ENCODE peak calls at places on chromosome 6, in ten cellular contexts. One of them, this sample, is unnamed.

GRCh38 chr6:146868671-146869209 is 270.0 kb downstream of the ADGB start:
- DNase-seq in fibroblast of mammary gland: no peak
- DNase-seq in activated CD4-positive, CD25-positive, alpha-beta regulatory T cell: no peak
- DNase-seq in NCI-H345: no peak
- DNase-seq in ELR: no peak
- DNase-seq in hypothalamus: no peak
- DNase-seq in cardiac muscle cell: no peak
- DNase-seq in B cell: no peak
- DNase-seq in activated T-helper 2 cell treated with anti-CD3 and anti-CD28 coated beads, Interferon-gamma antibody, Interleukin-2, Interleukin-4, amounts not matched to agents 10 μg/mL and 5 μg/mL and 100 μg/mL, durations not matched to agents 14 hours and 24 hours and 36 hours: no peak
- DNase-seq in stimulated activated CD4-positive, alpha-beta T cell treated with anti-CD3 and anti-CD28 coated beads, Interleukin-1b, Interleukin-23, amount 100 ng/mL, for 1 hour: no peak
- DNase-seq in this sample: no peak

GRCh38 chr6:79385333-79385732 is 150.9 kb upstream of the HMGN3 start:
- DNase-seq in NCI-H345: no peak
- DNase-seq in stimulated activated CD4-positive, alpha-beta T cell treated with anti-CD3 and anti-CD28 coated beads, Interleukin-1b, Interleukin-23, amount 100 ng/mL, for 1 hour: no peak
- DNase-seq in fibroblast of mammary gland: peak
- DNase-seq in hypothalamus: no peak
- DNase-seq in ELR: no peak
- DNase-seq in activated CD4-positive, CD25-positive, alpha-beta regulatory T cell: no peak
- DNase-seq in B cell: no peak
- DNase-seq in activated T-helper 2 cell treated with anti-CD3 and anti-CD28 coated beads, Interferon-gamma antibody, Interleukin-2, Interleukin-4, amounts not matched to agents 10 μg/mL and 5 μg/mL and 100 μg/mL, durations not matched to agents 14 hours and 24 hours and 36 hours: no peak
- DNase-seq in cardiac muscle cell: no peak
- DNase-seq in this sample: no peak

GRCh38 chr6:81214414-81215091 is 537.9 kb downstream of the TENT5A start:
- DNase-seq in hypothalamus: no peak
- DNase-seq in activated CD4-positive, CD25-positive, alpha-beta regulatory T cell: no peak
- DNase-seq in activated T-helper 2 cell treated with anti-CD3 and anti-CD28 coated beads, Interferon-gamma antibody, Interleukin-2, Interleukin-4, amounts not matched to agents 10 μg/mL and 5 μg/mL and 100 μg/mL, durations not matched to agents 14 hours and 24 hours and 36 hours: no peak
- DNase-seq in cardiac muscle cell: no peak
- DNase-seq in NCI-H345: no peak
- DNase-seq in fibroblast of mammary gland: no peak
- DNase-seq in B cell: no peak
- DNase-seq in stimulated activated CD4-positive, alpha-beta T cell treated with anti-CD3 and anti-CD28 coated beads, Interleukin-1b, Interleukin-23, amount 100 ng/mL, for 1 hour: no peak
- DNase-seq in ELR: no peak
- DNase-seq in this sample: no peak

GRCh38 chr6:36841756-36842155 is 2.5 kb upstream of the CPNE5 start:
- DNase-seq in NCI-H345: no peak
- DNase-seq in cardiac muscle cell: no peak
- DNase-seq in fibroblast of mammary gland: no peak
- DNase-seq in stimulated activated CD4-positive, alpha-beta T cell treated with anti-CD3 and anti-CD28 coated beads, Interleukin-1b, Interleukin-23, amount 100 ng/mL, for 1 hour: no peak
- DNase-seq in ELR: no peak
- DNase-seq in activated CD4-positive, CD25-positive, alpha-beta regulatory T cell: no peak
- DNase-seq in B cell: no peak
- DNase-seq in activated T-helper 2 cell treated with anti-CD3 and anti-CD28 coated beads, Interferon-gamma antibody, Interleukin-2, Interleukin-4, amounts not matched to agents 10 μg/mL and 5 μg/mL and 100 μg/mL, durations not matched to agents 14 hours and 24 hours and 36 hours: no peak
- DNase-seq in hypothalamus: no peak
- DNase-seq in this sample: no peak

GRCh38 chr6:116047173-116047933 is 13.3 kb downstream of the FRK start:
- DNase-seq in B cell: peak
- DNase-seq in NCI-H345: no peak
- DNase-seq in fibroblast of mammary gland: peak
- DNase-seq in stimulated activated CD4-positive, alpha-beta T cell treated with anti-CD3 and anti-CD28 coated beads, Interleukin-1b, Interleukin-23, amount 100 ng/mL, for 1 hour: no peak
- DNase-seq in ELR: peak
- DNase-seq in cardiac muscle cell: no peak
- DNase-seq in activated CD4-positive, CD25-positive, alpha-beta regulatory T cell: no peak
- DNase-seq in hypothalamus: no peak
- DNase-seq in activated T-helper 2 cell treated with anti-CD3 and anti-CD28 coated beads, Interferon-gamma antibody, Interleukin-2, Interleukin-4, amounts not matched to agents 10 μg/mL and 5 μg/mL and 100 μg/mL, durations not matched to agents 14 hours and 24 hours and 36 hours: no peak
- DNase-seq in this sample: no peak

GRCh38 chr6:19822134-19822533 is 15.0 kb upstream of the ID4 start:
- DNase-seq in activated T-helper 2 cell treated with anti-CD3 and anti-CD28 coated beads, Interferon-gamma antibody, Interleukin-2, Interleukin-4, amounts not matched to agents 10 μg/mL and 5 μg/mL and 100 μg/mL, durations not matched to agents 14 hours and 24 hours and 36 hours: no peak
- DNase-seq in cardiac muscle cell: peak
- DNase-seq in activated CD4-positive, CD25-positive, alpha-beta regulatory T cell: no peak
- DNase-seq in fibroblast of mammary gland: no peak
- DNase-seq in hypothalamus: no peak
- DNase-seq in B cell: no peak
- DNase-seq in ELR: no peak
- DNase-seq in stimulated activated CD4-positive, alpha-beta T cell treated with anti-CD3 and anti-CD28 coated beads, Interleukin-1b, Interleukin-23, amount 100 ng/mL, for 1 hour: no peak
- DNase-seq in NCI-H345: no peak
- DNase-seq in this sample: no peak

GRCh38 chr6:131519670-131520436 is 53.2 kb upstream of the ARG1 start:
- DNase-seq in fibroblast of mammary gland: peak
- DNase-seq in activated CD4-positive, CD25-positive, alpha-beta regulatory T cell: no peak
- DNase-seq in activated T-helper 2 cell treated with anti-CD3 and anti-CD28 coated beads, Interferon-gamma antibody, Interleukin-2, Interleukin-4, amounts not matched to agents 10 μg/mL and 5 μg/mL and 100 μg/mL, durations not matched to agents 14 hours and 24 hours and 36 hours: no peak
- DNase-seq in cardiac muscle cell: peak
- DNase-seq in NCI-H345: peak
- DNase-seq in stimulated activated CD4-positive, alpha-beta T cell treated with anti-CD3 and anti-CD28 coated beads, Interleukin-1b, Interleukin-23, amount 100 ng/mL, for 1 hour: no peak
- DNase-seq in B cell: peak
- DNase-seq in ELR: peak
- DNase-seq in hypothalamus: no peak
- DNase-seq in this sample: no peak

GRCh38 chr6:153051801-153052200 is 49.3 kb upstream of the MTRF1L start:
- DNase-seq in ELR: no peak
- DNase-seq in activated CD4-positive, CD25-positive, alpha-beta regulatory T cell: no peak
- DNase-seq in cardiac muscle cell: no peak
- DNase-seq in fibroblast of mammary gland: peak
- DNase-seq in stimulated activated CD4-positive, alpha-beta T cell treated with anti-CD3 and anti-CD28 coated beads, Interleukin-1b, Interleukin-23, amount 100 ng/mL, for 1 hour: no peak
- DNase-seq in B cell: no peak
- DNase-seq in activated T-helper 2 cell treated with anti-CD3 and anti-CD28 coated beads, Interferon-gamma antibody, Interleukin-2, Interleukin-4, amounts not matched to agents 10 μg/mL and 5 μg/mL and 100 μg/mL, durations not matched to agents 14 hours and 24 hours and 36 hours: no peak
- DNase-seq in NCI-H345: no peak
- DNase-seq in hypothalamus: no peak
- DNase-seq in this sample: no peak

GRCh38 chr6:77362055-77362454 is 101.2 kb downstream of the HTR1B start:
- DNase-seq in hypothalamus: no peak
- DNase-seq in fibroblast of mammary gland: no peak
- DNase-seq in stimulated activated CD4-positive, alpha-beta T cell treated with anti-CD3 and anti-CD28 coated beads, Interleukin-1b, Interleukin-23, amount 100 ng/mL, for 1 hour: no peak
- DNase-seq in B cell: no peak
- DNase-seq in activated T-helper 2 cell treated with anti-CD3 and anti-CD28 coated beads, Interferon-gamma antibody, Interleukin-2, Interleukin-4, amounts not matched to agents 10 μg/mL and 5 μg/mL and 100 μg/mL, durations not matched to agents 14 hours and 24 hours and 36 hours: no peak
- DNase-seq in activated CD4-positive, CD25-positive, alpha-beta regulatory T cell: no peak
- DNase-seq in cardiac muscle cell: no peak
- DNase-seq in ELR: no peak
- DNase-seq in NCI-H345: no peak
- DNase-seq in this sample: no peak